ENCODE peak calls at places on chromosome 13, in eight cellular contexts. F is GM23338, D is neural progenitor cell, X is IMR-90, Y is psoas muscle, Q is cardiac muscle cell, B is thoracic aorta, N is stomach. R is an unnamed sample.

GRCh38 chr13:50318887-50319286 is 303.6 kb downstream of the KCNRG start:
- DNase-seq in Y (no peak), F (peak; percentile 39), B (no peak), X (no peak), N (no peak), D (peak; percentile 8), Q (no peak), R (no peak)

GRCh38 chr13:89375839-89376238 is 1704.7 kb downstream of the SLITRK5 start:
- DNase-seq in B (no peak), Q (no peak), F (no peak), N (no peak), Y (no peak), D (no peak), X (peak; percentile 63), R (no peak)

GRCh38 chr13:44274838-44275237 is 98.8 kb upstream of the SERP2 start:
- DNase-seq in B (no peak), X (peak; percentile 39), Y (no peak), Q (peak; percentile 32), F (no peak), N (no peak), D (no peak), R (no peak)

GRCh38 chr13:114128624-114129522 is 3.5 kb downstream of the RASA3 start:
- DNase-seq in Q (no peak), X (peak; percentile 95), N (peak; percentile 67), F (no peak), B (peak; percentile 47), Y (peak; percentile 84), D (no peak), R (no peak)

GRCh38 chr13:97004096-97004876 is 10.0 kb upstream of the OXGR1 start:
- DNase-seq in D (no peak), Y (no peak), F (no peak), B (no peak), X (peak; percentile 68), N (no peak), Q (no peak), R (no peak)

GRCh38 chr13:45327253-45327954 is 13.6 kb downstream of the TPT1 start:
- DNase-seq in F (peak; percentile 38), Y (no peak), B (no peak), Q (no peak), D (no peak), X (no peak), N (no peak), R (no peak)

GRCh38 chr13:35694031-35694430 is 217.5 kb upstream of the MAB21L1 start:
- DNase-seq in F (no peak), D (no peak), X (no peak), Y (no peak), Q (no peak), N (no peak), B (no peak), R (no peak)

GRCh38 chr13:111981446-111982165 is 85.3 kb upstream of the SOX1 start:
- DNase-seq in Q (no peak), X (no peak), B (no peak), Y (no peak), D (no peak), N (no peak), F (no peak), R (no peak)

GRCh38 chr13:41352935-41353801 is 42.1 kb downstream of the NAA16 start:
- DNase-seq in D (peak; percentile 37), B (no peak), Q (peak; percentile 28), Y (no peak), N (no peak), F (peak; percentile 62), X (peak; percentile 59), R (peak; percentile 19)

GRCh38 chr13:65789815-65790214 is 1440.3 kb downstream of the PCDH9 start:
- DNase-seq in B (no peak), D (no peak), X (peak; percentile 59), N (no peak), Y (no peak), Q (no peak), F (no peak), R (no peak)

GRCh38 chr13:37187110-37187509 is 81.6 kb upstream of the CSNK1A1L start:
- DNase-seq in B (no peak), Y (no peak), Q (no peak), N (no peak), X (no peak), F (no peak), D (no peak), R (no peak)

GRCh38 chr13:112687836-112688559 is 1.8 kb upstream of the ATP11A start:
- DNase-seq in F (no peak), Y (no peak), X (no peak), Q (no peak), N (peak; percentile 17), D (no peak), B (no peak), R (no peak)

GRCh38 chr13:50676602-50677001 is 166.9 kb downstream of the DLEU7 start:
- DNase-seq in Q (no peak), F (no peak), N (no peak), Y (no peak), D (no peak), X (peak; percentile 44), B (no peak), R (no peak)

GRCh38 chr13:108427355-108427754 is 157.8 kb downstream of the TNFSF13B start:
- DNase-seq in N (no peak), Q (no peak), X (no peak), F (no peak), B (no peak), Y (no peak), D (no peak), R (no peak)

GRCh38 chr13:71674776-71675352 is 192.1 kb downstream of the DACH1 start:
- DNase-seq in Q (no peak), D (no peak), B (no peak), Y (no peak), F (peak; percentile 16), N (no peak), X (no peak), R (no peak)
- TF ChIP-seq CTCF in Q (no peak), D (peak; percentile 31), B (no peak), Y (no peak), F (peak; percentile 65), N (no peak), X (no peak), R (no peak)

GRCh38 chr13:48595330-48596127 is 58.2 kb upstream of the CYSLTR2 start:
- DNase-seq in N (peak; percentile 63), F (peak; percentile 68), Q (peak; percentile 53), B (no peak), Y (peak; percentile 21), D (peak; percentile 45), X (peak; percentile 70), R (no peak)
- H3K4me1 ChIP-seq in N (peaks cover 25% of the 10 kb centered on the region), F (peaks cover 36% of the 10 kb centered on the region), Q (no peaks in the 10 kb centered on the region), B (no peaks in the 10 kb centered on the region), Y (no peaks in the 10 kb centered on the region), D (peaks cover 35% of the 10 kb centered on the region), X (peaks cover 2% of the 10 kb centered on the region), R (no peaks in the 10 kb centered on the region)

GRCh38 chr13:20997301-20998061 is 63.9 kb downstream of the LATS2 start:
- DNase-seq in Q (no peak), D (no peak), X (peak; percentile 98), N (no peak), F (peak; percentile 75), Y (no peak), B (no peak), R (peak; percentile 33)
- H3K27ac ChIP-seq in Q (peak overlapping the region; percentile 16), D (no peak overlapping the region), X (peak overlapping the region; percentile 92), N (peak overlapping the region; percentile 66), F (peak overlapping the region; percentile 96), Y (peak overlapping the region; percentile 25), B (peak overlapping the region; percentile 53), R (peak overlapping the region; percentile 38)

GRCh38 chr13:40170091-40170490 is 496.4 kb downstream of the FOXO1 start:
- DNase-seq in Y (no peak), D (no peak), F (no peak), Q (no peak), X (no peak), B (no peak), N (no peak), R (no peak)

GRCh38 chr13:40171566-40171965 is 494.9 kb downstream of the FOXO1 start:
- DNase-seq in Y (no peak), F (no peak), X (no peak), D (no peak), Q (no peak), N (no peak), B (no peak), R (no peak)

GRCh38 chr13:40170982-40171381 is 495.5 kb downstream of the FOXO1 start:
- DNase-seq in X (no peak), D (no peak), N (no peak), B (no peak), Y (no peak), F (no peak), Q (no peak), R (peak; percentile 67)

GRCh38 chr13:40172878-40173277 is 493.6 kb downstream of the FOXO1 start:
- DNase-seq in B (no peak), Y (no peak), F (no peak), Q (no peak), X (no peak), N (no peak), D (no peak), R (no peak)

DNA sequence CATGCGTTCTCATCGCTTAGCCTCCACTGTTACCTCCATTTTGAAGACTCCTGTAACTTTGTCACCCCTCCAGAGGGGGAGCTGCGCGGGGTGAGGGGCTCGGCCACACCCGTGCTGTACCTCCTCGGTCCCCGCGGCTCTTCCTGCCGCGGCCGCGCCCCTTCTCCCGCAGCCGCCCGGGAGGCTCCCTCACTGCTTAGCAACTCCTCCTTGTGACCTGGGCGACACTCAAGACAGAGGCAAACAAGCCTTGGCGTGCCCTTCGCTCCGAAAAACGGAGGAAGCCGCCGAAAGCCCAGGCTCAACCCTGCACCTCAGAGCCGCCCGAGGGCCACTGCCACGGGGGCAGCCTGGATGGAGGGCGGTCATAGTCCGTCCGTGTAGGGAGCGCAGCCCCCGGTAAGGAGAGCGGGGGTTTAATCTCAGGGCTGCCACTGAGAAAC is 494.3 kb downstream of the FOXO1 start:
- DNase-seq in F (peak; percentile 79), N (no peak), Q (no peak), Y (no peak), X (no peak), D (no peak), B (no peak), R (peak; percentile 28)
- TF ChIP-seq CTCF in F (peak; percentile 43), N (no peak), Q (no peak), Y (no peak), X (no peak), D (no peak), B (no peak), R (no peak)